ENCODE peak calls at places on chromosomes 11 and 22, in nine cellular contexts. E is posterior vena cava, G is T-cell, N is dorsolateral prefrontal cortex, Y is IMR-90, W is WTC11, Q is M059J, P is ovary, U is renal cortical epithelial cell. Z is an unnamed sample.

GRCh38 chr11:65789230-65790103 is 2.6 kb downstream of the OVOL1 start:
- DNase-seq in E (no peak), G (no peak), N (no peak), Y (no peak), W (no peak), Q (no peak), P (no peak), U (no peak), Z (no peak)

GRCh38 chr22:49992921-49993648 is 19.5 kb downstream of the IL17REL start:
- DNase-seq in E (peak), G (peak), N (peak), Y (peak), W (peak), Q (peak), P (peak), U (peak), Z (peak)

GRCh38 chr11:95108671-95109551 is 19.3 kb downstream of the ENDOD1 start:
- DNase-seq in E (no peak), G (no peak), N (no peak), Y (peak), W (no peak), Q (peak), P (no peak), U (no peak), Z (no peak)

GRCh38 chr22:47030143-47030641 is 267.7 kb downstream of the TBC1D22A start:
- DNase-seq in E (no peak), G (no peak), N (no peak), Y (peak), W (no peak), Q (no peak), P (no peak), U (no peak), Z (no peak)

GRCh38 chr11:102776454-102776853 is 4.0 kb downstream of the MMP10 start:
- DNase-seq in E (no peak), G (no peak), N (no peak), Y (no peak), W (no peak), Q (no peak), P (no peak), U (no peak), Z (no peak)

GRCh38 chr11:9315078-9315688 is 790 bp upstream of the TMEM41B start:
- DNase-seq in E (peak), G (no peak), N (peak), Y (peak), W (no peak), Q (peak), P (peak), U (peak), Z (no peak)

GRCh38 chr11:79052539-79052938 is 388.3 kb downstream of the TENM4 start:
- DNase-seq in E (no peak), G (no peak), N (no peak), Y (no peak), W (peak), Q (no peak), P (no peak), U (peak), Z (no peak)

GRCh38 chr11:22359295-22359694 is 21.1 kb downstream of the SLC17A6 start:
- DNase-seq in E (no peak), G (no peak), N (no peak), Y (no peak), W (no peak), Q (no peak), P (no peak), U (no peak), Z (no peak)

GRCh38 chr11:119337581-119338317 is 2.9 kb downstream of the C1QTNF5 start:
- DNase-seq in E (peak), G (no peak), N (no peak), Y (peak), W (peak), Q (peak), P (peak), U (no peak), Z (peak)

GRCh38 chr22:44879301-44879680 is 126.9 kb downstream of the ARHGAP8 start:
- DNase-seq in E (peak), G (no peak), N (no peak), Y (no peak), W (peak), Q (no peak), P (peak), U (no peak), Z (no peak)

GRCh38 chr11:55956521-55956920 is 13.2 kb downstream of the OR10AG1 start:
- DNase-seq in E (no peak), G (no peak), N (no peak), Y (no peak), W (no peak), Q (no peak), P (no peak), U (no peak), Z (no peak)

GRCh38 chr11:120482149-120482548 is 29.4 kb upstream of the GRIK4 start:
- DNase-seq in E (no peak), G (no peak), N (no peak), Y (peak), W (no peak), Q (peak), P (no peak), U (peak), Z (peak)

GRCh38 chr11:64542172-64543125 is 48.6 kb upstream of the SLC22A12 start:
- DNase-seq in E (no peak), G (no peak), N (no peak), Y (no peak), W (no peak), Q (no peak), P (no peak), U (no peak), Z (no peak)

GRCh38 chr22:39175127-39176066 is 22.9 kb upstream of the CBX7 start:
- DNase-seq in E (peak), G (no peak), N (no peak), Y (no peak), W (no peak), Q (peak), P (peak), U (no peak), Z (peak)

GRCh38 chr11:46916669-46917108 is 1.7 kb downstream of the LRP4 start:
- DNase-seq in E (no peak), G (no peak), N (peak), Y (peak), W (peak), Q (peak), P (peak), U (peak), Z (peak)

GRCh38 chr11:74672956-74673895 is 58.0 kb downstream of the CHRDL2 start:
- DNase-seq in E (peak), G (no peak), N (peak), Y (peak), W (no peak), Q (peak), P (peak), U (peak), Z (peak)

GRCh38 chr11:130475426-130476053 is 27.1 kb downstream of the ADAMTS15 start:
- DNase-seq in E (no peak), G (no peak), N (no peak), Y (no peak), W (no peak), Q (peak), P (no peak), U (no peak), Z (no peak)

GRCh38 chr11:11608783-11609232 is 13.0 kb downstream of the GALNT18 start:
- DNase-seq in E (no peak), G (no peak), N (no peak), Y (peak), W (no peak), Q (peak), P (no peak), U (peak), Z (peak)

GRCh38 chr11:81059356-81059755 is 1618.5 kb upstream of the TENM4 start:
- DNase-seq in E (no peak), G (no peak), N (no peak), Y (no peak), W (no peak), Q (no peak), P (no peak), U (no peak), Z (no peak)

GRCh38 chr11:57370251-57370650 is 10.7 kb downstream of the PRG3 start:
- DNase-seq in E (no peak), G (no peak), N (no peak), Y (peak), W (no peak), Q (peak), P (no peak), U (no peak), Z (peak)

GRCh38 chr22:37410174-37411055 is 16.9 kb downstream of the ELFN2 start:
- DNase-seq in E (no peak), G (no peak), N (no peak), Y (no peak), W (no peak), Q (no peak), P (no peak), U (no peak), Z (no peak)

GRCh38 chr11:71170619-71171018 is 81.8 kb downstream of the SHANK2 start:
- DNase-seq in E (no peak), G (no peak), N (no peak), Y (no peak), W (no peak), Q (no peak), P (no peak), U (no peak), Z (no peak)

GRCh38 chr11:64250875-64251721 is at the start of gene PLCB3:
- DNase-seq in E (no peak), G (peak), N (no peak), Y (no peak), W (peak), Q (peak), P (peak), U (no peak), Z (no peak)

GRCh38 chr22:37176464-37177061 is 11.5 kb downstream of the C1QTNF6 start:
- DNase-seq in E (peak), G (no peak), N (no peak), Y (peak), W (no peak), Q (no peak), P (peak), U (no peak), Z (peak)

GRCh38 chr22:38112361-38112760 is 1.9 kb upstream of the BAIAP2L2 start:
- DNase-seq in E (no peak), G (no peak), N (no peak), Y (no peak), W (no peak), Q (no peak), P (no peak), U (no peak), Z (no peak)

GRCh38 chr22:28297504-28297903 is 378.4 kb upstream of the PITPNB start:
- DNase-seq in E (no peak), G (no peak), N (no peak), Y (peak), W (no peak), Q (peak), P (no peak), U (no peak), Z (no peak)

GRCh38 chr11:108037636-108038035 is 28.9 kb downstream of the CUL5 start:
- DNase-seq in E (no peak), G (no peak), N (no peak), Y (peak), W (no peak), Q (no peak), P (no peak), U (no peak), Z (peak)

GRCh38 chr11:119433369-119433749 is 10.4 kb upstream of the THY1 start:
- DNase-seq in E (no peak), G (no peak), N (no peak), Y (peak), W (no peak), Q (peak), P (no peak), U (peak), Z (peak)

GRCh38 chr11:126799974-126800373 is 200.6 kb downstream of the KIRREL3 start:
- DNase-seq in E (no peak), G (no peak), N (no peak), Y (peak), W (no peak), Q (peak), P (no peak), U (peak), Z (peak)

GRCh38 chr11:69009441-69010211 is 3.4 kb downstream of the MRGPRF start:
- DNase-seq in E (peak), G (no peak), N (no peak), Y (no peak), W (no peak), Q (no peak), P (peak), U (no peak), Z (no peak)

GRCh38 chr11:2304156-2305139 is 2.6 kb downstream of the TSPAN32 start:
- DNase-seq in E (no peak), G (no peak), N (no peak), Y (no peak), W (no peak), Q (no peak), P (peak), U (no peak), Z (no peak)

GRCh38 chr11:96204721-96205459 is 138.1 kb downstream of the MAML2 start:
- DNase-seq in E (no peak), G (peak), N (no peak), Y (no peak), W (no peak), Q (no peak), P (no peak), U (no peak), Z (no peak)

GRCh38 chr11:134522782-134523570 is 110.9 kb upstream of the B3GAT1 start:
- DNase-seq in E (peak), G (no peak), N (no peak), Y (no peak), W (peak), Q (no peak), P (no peak), U (no peak), Z (no peak)

Z was measured in HFFc6.